ENCODE peak calls at places on chromosomes 12 and 14, in eight cellular contexts. R is NCI-H1105, U is NCI-H2081, E is COLO829, Z is Calu3, S is BJ, L is astrocyte, X is AG04450. B is an unnamed sample.

GRCh38 chr12:104410786-104411185 is 46.0 kb upstream of the CHST11 start:
- DNase-seq in U (no peak), X (no peak), L (peak), R (no peak), S (no peak), Z (no peak), E (no peak), B (no peak)

GRCh38 chr12:5059358-5059757 is 15.7 kb downstream of the KCNA5 start:
- DNase-seq in E (no peak), R (no peak), S (no peak), U (no peak), X (no peak), L (no peak), Z (no peak), B (no peak)

GRCh38 chr14:63487724-63488123 is 55.5 kb downstream of the PPP2R5E start:
- DNase-seq in S (no peak), L (no peak), X (no peak), U (no peak), E (no peak), Z (no peak), R (no peak), B (peak)

GRCh38 chr14:52960627-52961026 is 9.8 kb upstream of the FERMT2 start:
- DNase-seq in S (no peak), L (no peak), R (no peak), X (no peak), E (no peak), U (no peak), Z (peak), B (no peak)

GRCh38 chr12:77382096-77382742 is 316.9 kb upstream of the E2F7 start:
- DNase-seq in X (no peak), S (no peak), Z (no peak), E (no peak), U (no peak), R (no peak), L (no peak), B (no peak)

GRCh38 chr12:109463776-109464175 is 13.3 kb downstream of the KCTD10 start:
- DNase-seq in R (no peak), E (no peak), X (no peak), L (no peak), S (no peak), Z (no peak), U (no peak), B (no peak)

GRCh38 chr12:48883305-48884171 is 17.9 kb upstream of the RND1 start:
- DNase-seq in Z (peak), L (no peak), X (no peak), R (no peak), U (no peak), E (no peak), S (no peak), B (no peak)

GRCh38 chr14:31001339-31001658 is 24.1 kb upstream of the AP4S1 start:
- DNase-seq in L (no peak), E (no peak), S (no peak), U (no peak), Z (no peak), R (no peak), X (no peak), B (no peak)

GRCh38 chr14:76313303-76313702 is 62.6 kb upstream of the ESRRB start:
- DNase-seq in E (no peak), U (no peak), R (no peak), S (no peak), L (no peak), X (no peak), Z (no peak), B (no peak)

GRCh38 chr14:31461545-31461944 is 4.2 kb upstream of the DTD2 start:
- DNase-seq in E (no peak), Z (no peak), R (no peak), X (no peak), S (no peak), L (no peak), U (no peak), B (no peak)

GRCh38 chr12:106044773-106045172 is 94.0 kb downstream of the NUAK1 start:
- DNase-seq in S (no peak), X (no peak), Z (no peak), E (no peak), R (no peak), U (no peak), L (peak), B (no peak)

GRCh38 chr12:105020241-105020962 is 34.3 kb downstream of the NOPCHAP1 start:
- DNase-seq in S (no peak), X (no peak), Z (peak), E (no peak), R (peak), U (no peak), L (no peak), B (no peak)

GRCh38 chr12:62252576-62252975 is 7.6 kb upstream of the USP15 start:
- DNase-seq in U (no peak), Z (no peak), E (peak), S (no peak), L (no peak), R (no peak), X (no peak), B (no peak)

GRCh38 chr12:85280138-85280983 is at the start of gene ALX1:
- DNase-seq in R (no peak), Z (peak), L (no peak), S (no peak), E (peak), X (no peak), U (peak), B (no peak)

GRCh38 chr14:76516884-76517283 is 140.9 kb downstream of the ESRRB start:
- DNase-seq in E (no peak), Z (no peak), R (peak), U (no peak), X (no peak), L (no peak), S (no peak), B (no peak)

GRCh38 chr12:123024819-123025391 is 44.4 kb downstream of the ARL6IP4 start:
- DNase-seq in E (no peak), L (peak), Z (no peak), X (no peak), U (no peak), S (no peak), R (no peak), B (no peak)

GRCh38 chr14:58171090-58171489 is 19.1 kb upstream of the ARMH4 start:
- DNase-seq in E (peak), L (peak), R (peak), U (peak), S (peak), X (peak), Z (peak), B (peak)

GRCh38 chr14:97644365-97644764 is 847.2 kb downstream of the VRK1 start:
- DNase-seq in S (no peak), Z (no peak), E (no peak), L (no peak), X (no peak), R (no peak), U (no peak), B (no peak)

GRCh38 chr12:3750616-3751015 is 2.3 kb downstream of the CRACR2A start:
- DNase-seq in R (no peak), L (no peak), X (no peak), U (no peak), E (no peak), S (no peak), Z (no peak), B (no peak)

GRCh38 chr12:56219840-56220239 is 1.9 kb downstream of the RNF41 start:
- DNase-seq in E (no peak), L (no peak), U (no peak), X (no peak), S (no peak), Z (no peak), R (no peak), B (no peak)

GRCh38 chr12:54306925-54307731 is 6.3 kb upstream of the NFE2 start:
- DNase-seq in R (no peak), E (no peak), L (peak), U (no peak), Z (peak), X (no peak), S (no peak), B (peak)

GRCh38 chr12:123264642-123265041 is 7.0 kb downstream of the CDK2AP1 start:
- DNase-seq in R (no peak), U (no peak), S (no peak), Z (no peak), X (no peak), E (no peak), L (no peak), B (peak)

GRCh38 chr14:60648934-60649814 is at the start of gene SIX1:
- DNase-seq in Z (peak), X (peak), R (peak), S (peak), L (peak), U (peak), E (peak), B (peak)

GRCh38 chr14:67633451-67634154 is 13.9 kb downstream of the ARG2 start:
- DNase-seq in S (no peak), L (no peak), Z (no peak), X (no peak), R (no peak), E (no peak), U (no peak), B (no peak)

GRCh38 chr14:80211143-80212024 is at the start of gene DIO2:
- DNase-seq in R (no peak), E (peak), L (peak), Z (no peak), X (no peak), S (no peak), U (no peak), B (no peak)

GRCh38 chr12:47954467-47955045 is 8.8 kb upstream of the TMEM106C start:
- DNase-seq in U (no peak), E (no peak), S (no peak), Z (no peak), R (no peak), L (no peak), X (no peak), B (no peak)

B was measured in Kasumi-1.